ENCODE peak calls at places on chromosomes 4 and X, in ten cellular contexts. G, X, Q, S, H, V, J, I, P and A are unnamed samples.
A peak's percentile ranks its signal among the peaks of the same experiment; 100 is the strongest.

GRCh38 chrX:119391279-119391678 is 7.9 kb upstream of the SLC25A43 start:
- DNase-seq in G (peak; percentile 55), X (peak; percentile 15), Q (no peak), S (no peak), H (peak; percentile 54), V (no peak), J (no peak), I (peak; percentile 60), P (peak; percentile 25), A (no peak)

GRCh38 chr4:3145251-3145908 is 70.9 kb downstream of the HTT start:
- DNase-seq in G (peak; percentile 31), X (no peak), Q (no peak), S (peak; percentile 21), H (no peak), V (no peak), J (no peak), I (no peak), P (peak; percentile 80), A (no peak)

GRCh38 chr4:87853108-87853507 is 20.3 kb downstream of the MEPE start:
- DNase-seq in G (peak; percentile 70), X (peak; percentile 28), Q (no peak), S (no peak), H (peak; percentile 45), V (no peak), J (peak; percentile 34), I (peak; percentile 65), P (peak; percentile 51), A (no peak)

GRCh38 chr4:173446416-173446815 is 47.5 kb upstream of the SCRG1 start:
- DNase-seq in G (no peak), X (peak; percentile 51), Q (no peak), S (no peak), H (peak; percentile 47), V (no peak), J (no peak), I (no peak), P (no peak), A (no peak)

GRCh38 chrX:39691724-39692123 is 406.0 kb downstream of the BCOR start:
- DNase-seq in G (no peak), X (no peak), Q (no peak), S (no peak), H (no peak), V (no peak), J (no peak), I (no peak), P (no peak), A (no peak)

GRCh38 chr4:105613326-105613725 is 60.9 kb downstream of the ARHGEF38 start:
- DNase-seq in G (no peak), X (no peak), Q (no peak), S (no peak), H (no peak), V (no peak), J (no peak), I (peak; percentile 85), P (no peak), A (no peak)

GRCh38 chr4:145130788-145131398 is 32.8 kb downstream of the ABCE1 start:
- DNase-seq in G (peak; percentile 77), X (no peak), Q (no peak), S (peak; percentile 75), H (no peak), V (no peak), J (no peak), I (peak; percentile 59), P (peak; percentile 83), A (no peak)

GRCh38 chr4:18942874-18943273 is 921.3 kb upstream of the LCORL start:
- DNase-seq in G (no peak), X (no peak), Q (no peak), S (no peak), H (no peak), V (no peak), J (no peak), I (no peak), P (no peak), A (no peak)

GRCh38 chr4:11590132-11590531 is 161.4 kb upstream of the HS3ST1 start:
- DNase-seq in G (no peak), X (no peak), Q (no peak), S (no peak), H (no peak), V (no peak), J (no peak), I (no peak), P (peak; percentile 59), A (no peak)

GRCh38 chrX:80578518-80579105 is 158.4 kb downstream of the TENT5D start:
- DNase-seq in G (peak; percentile 27), X (peak; percentile 17), Q (no peak), S (no peak), H (peak; percentile 49), V (no peak), J (no peak), I (peak; percentile 32), P (peak; percentile 6), A (no peak)

GRCh38 chrX:104254442-104255115 is at the start of gene ESX1:
- DNase-seq in G (peak; percentile 4), X (no peak), Q (no peak), S (no peak), H (no peak), V (peak; percentile 48), J (no peak), I (no peak), P (no peak), A (no peak)

GRCh38 chr4:22556411-22556969 is 40.6 kb upstream of the ADGRA3 start:
- DNase-seq in G (no peak), X (no peak), Q (no peak), S (no peak), H (no peak), V (no peak), J (no peak), I (peak; percentile 14), P (no peak), A (no peak)

GRCh38 chr4:105619193-105619931 is 66.9 kb downstream of the ARHGEF38 start:
- DNase-seq in G (peak; percentile 39), X (no peak), Q (no peak), S (no peak), H (no peak), V (no peak), J (peak; percentile 57), I (no peak), P (no peak), A (no peak)

GRCh38 chrX:16188687-16189086 is 21.4 kb downstream of the MAGEB17 start:
- DNase-seq in G (no peak), X (no peak), Q (no peak), S (no peak), H (no peak), V (no peak), J (no peak), I (peak; percentile 39), P (peak; percentile 57), A (no peak)

GRCh38 chr4:40630335-40631021 is 814 bp upstream of the RBM47 start:
- DNase-seq in G (no peak), X (peak; percentile 86), Q (no peak), S (no peak), H (peak; percentile 77), V (peak; percentile 81), J (peak; percentile 25), I (peak; percentile 81), P (no peak), A (no peak)

DNA sequence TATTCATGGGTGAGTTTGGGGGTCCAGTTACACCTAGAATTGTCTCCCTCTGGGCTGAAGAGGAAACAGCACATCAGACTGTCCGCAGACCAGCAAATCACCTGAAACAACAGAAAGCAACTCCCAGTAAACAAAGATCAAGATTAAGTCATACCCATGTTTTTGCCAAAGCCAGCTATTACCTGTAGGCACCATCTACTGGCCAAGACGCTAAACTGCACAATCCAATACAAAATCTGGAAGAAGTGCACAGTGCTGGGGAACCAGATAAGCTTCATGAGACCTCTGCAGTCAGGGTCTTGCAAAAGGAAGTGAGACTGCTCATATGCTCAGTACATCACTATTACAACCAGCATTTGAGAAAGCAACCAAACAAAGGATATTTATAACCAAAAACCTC is 157.5 kb upstream of the ITM2A start:
- DNase-seq in G (no peak), X (peak; percentile 24), Q (no peak), S (no peak), H (peak; percentile 13), V (no peak), J (no peak), I (peak; percentile 7), P (no peak), A (no peak)
- TF ChIP-seq CTCF in G (no peak), X (peak; percentile 28), Q (no peak), S (no peak), H (peak; percentile 39), V (peak; percentile 56), J (no peak), I (peak; percentile 23), P (peak; percentile 2), A (no peak)

GRCh38 chr4:83054928-83055327 is 19.9 kb downstream of the COPS4 start:
- DNase-seq in G (peak; percentile 50), X (peak; percentile 34), Q (no peak), S (no peak), H (peak; percentile 21), V (no peak), J (no peak), I (peak; percentile 29), P (peak; percentile 15), A (no peak)
- TF ChIP-seq CTCF in G (peak; percentile 40), X (peak; percentile 11), Q (peak; percentile 61), S (peak; percentile 32), H (peak; percentile 47), V (peak; percentile 36), J (no peak), I (peak; percentile 42), P (peak; percentile 46), A (peak; percentile 43)

DNA sequence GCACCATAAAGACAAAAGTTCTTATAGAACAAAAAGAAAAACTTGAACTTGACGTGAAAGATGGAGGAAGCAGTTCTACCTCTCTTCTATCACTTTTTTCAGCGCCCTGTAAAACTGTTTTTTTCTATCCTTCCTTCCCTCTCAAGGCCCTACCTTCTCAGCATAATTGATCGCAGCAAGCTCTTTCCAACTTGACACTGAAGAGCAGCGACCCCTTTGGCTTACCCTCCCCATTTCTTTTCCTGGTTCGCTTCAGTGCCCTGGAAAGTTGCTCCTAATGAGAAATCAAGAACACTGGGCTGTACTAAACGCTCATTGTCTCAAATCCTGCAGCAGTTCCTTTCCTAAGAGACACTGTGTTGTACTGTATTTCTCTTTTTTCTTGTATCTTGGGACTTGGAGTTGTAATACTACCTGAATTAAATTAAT is 150.6 kb upstream of the SLC4A4 start:
- DNase-seq in G (no peak), X (no peak), Q (no peak), S (no peak), H (no peak), V (peak; percentile 46), J (no peak), I (no peak), P (no peak), A (no peak)
- TF ChIP-seq CTCF in G (peak; percentile 6), X (no peak), Q (no peak), S (no peak), H (no peak), V (peak; percentile 55), J (no peak), I (no peak), P (no peak), A (no peak)

DNA sequence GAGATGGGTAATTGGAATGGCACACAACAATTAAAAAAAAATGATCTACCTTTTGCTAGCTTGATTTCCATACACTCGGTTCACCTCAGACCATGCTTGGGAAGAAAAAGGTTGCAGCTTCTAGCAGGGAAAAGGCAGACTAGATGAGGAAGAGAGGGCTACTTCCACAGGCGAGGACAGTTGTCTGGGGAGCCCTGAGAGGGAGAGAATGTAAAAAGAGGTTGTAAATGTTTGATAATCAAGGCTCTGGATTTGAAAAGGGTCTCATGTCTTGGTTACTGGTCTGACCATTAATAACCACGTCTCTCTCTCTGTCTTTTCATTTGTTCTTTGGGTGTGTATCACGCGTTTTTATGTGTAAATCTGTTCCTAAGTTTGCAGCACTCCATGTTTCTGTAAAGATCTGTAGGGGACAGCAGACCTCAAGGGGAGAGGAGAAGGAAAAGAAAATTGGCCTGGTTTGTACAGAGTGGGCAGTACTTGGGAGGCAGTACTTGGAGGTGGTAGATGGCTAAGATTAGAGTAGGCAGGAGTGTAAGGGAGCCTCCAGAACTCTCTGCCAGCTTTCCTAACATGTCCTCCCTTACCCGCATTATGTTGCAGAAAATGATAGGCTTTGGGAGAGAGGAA is 750 bp downstream of the ARMCX5 start:
- DNase-seq in G (peak; percentile 36), X (no peak), Q (no peak), S (peak; percentile 23), H (no peak), V (no peak), J (no peak), I (peak; percentile 1), P (peak; percentile 42), A (no peak)
- TF ChIP-seq CTCF in G (peak; percentile 12), X (no peak), Q (no peak), S (no peak), H (no peak), V (no peak), J (no peak), I (no peak), P (peak; percentile 24), A (no peak)